ENCODE peak calls at places on chromosomes 7 and 10, in nine cellular contexts. U, I, A, F, V, O, B, Y and Z are unnamed samples.

GRCh38 chr10:104353325-104354048 is at the start of gene CFAP58:
- DNase-seq in U (peak; percentile 98), I (peak; percentile 93), A (peak; percentile 97), F (peak; percentile 91), V (peak; percentile 93), O (peak; percentile 95), B (peak; percentile 94), Y (peak; percentile 95), Z (peak; percentile 95)

GRCh38 chr10:123913688-123914268 is 22.2 kb upstream of the CPXM2 start:
- DNase-seq in U (no peak), I (no peak), A (no peak), F (no peak), V (no peak), O (no peak), B (no peak), Y (no peak), Z (no peak)

GRCh38 chr10:96565774-96566173 is 21.0 kb downstream of the TM9SF3 start:
- DNase-seq in U (no peak), I (no peak), A (peak; percentile 45), F (no peak), V (no peak), O (peak; percentile 21), B (no peak), Y (no peak), Z (no peak)

GRCh38 chr7:32316831-32317230 is 173.3 kb downstream of the LSM5 start:
- DNase-seq in U (no peak), I (peak; percentile 27), A (no peak), F (no peak), V (no peak), O (no peak), B (no peak), Y (no peak), Z (no peak)

GRCh38 chr10:59362184-59362966 is at the start of gene FAM13C:
- DNase-seq in U (peak; percentile 82), I (peak; percentile 74), A (peak; percentile 88), F (peak; percentile 76), V (no peak), O (peak; percentile 92), B (peak; percentile 53), Y (no peak), Z (peak; percentile 92)

GRCh38 chr7:99137418-99138180 is 6.3 kb downstream of the SMURF1 start:
- DNase-seq in U (peak; percentile 52), I (peak; percentile 20), A (peak; percentile 77), F (no peak), V (no peak), O (no peak), B (peak; percentile 92), Y (no peak), Z (peak; percentile 39)

GRCh38 chr7:9349625-9350024 is 916.2 kb downstream of the NXPH1 start:
- DNase-seq in U (no peak), I (no peak), A (no peak), F (no peak), V (no peak), O (no peak), B (no peak), Y (no peak), Z (no peak)

GRCh38 chr7:17274551-17275245 is 23.8 kb upstream of the AHR start:
- DNase-seq in U (no peak), I (no peak), A (peak; percentile 97), F (no peak), V (no peak), O (no peak), B (no peak), Y (peak; percentile 50), Z (no peak)

GRCh38 chr7:24456526-24457214 is 116.6 kb upstream of the PALS2 start:
- DNase-seq in U (no peak), I (no peak), A (peak; percentile 21), F (no peak), V (no peak), O (peak; percentile 45), B (no peak), Y (no peak), Z (no peak)

GRCh38 chr7:14734839-14735321 is 167.7 kb downstream of the DGKB start:
- DNase-seq in U (peak; percentile 71), I (no peak), A (peak; percentile 62), F (peak; percentile 27), V (no peak), O (peak; percentile 61), B (no peak), Y (no peak), Z (peak; percentile 81)

GRCh38 chr10:116960066-116960465 is 44.9 kb downstream of the SHTN1 start:
- DNase-seq in U (no peak), I (no peak), A (no peak), F (no peak), V (no peak), O (no peak), B (no peak), Y (no peak), Z (no peak)

GRCh38 chr10:130484131-130484911 is 348.1 kb downstream of the GLRX3 start:
- DNase-seq in U (no peak), I (no peak), A (no peak), F (no peak), V (no peak), O (no peak), B (no peak), Y (no peak), Z (no peak)

GRCh38 chr7:23378996-23379395 is 79.9 kb downstream of the MALSU1 start:
- DNase-seq in U (no peak), I (no peak), A (no peak), F (no peak), V (no peak), O (no peak), B (no peak), Y (peak; percentile 78), Z (no peak)

GRCh38 chr7:55132890-55133551 is 114.2 kb downstream of the EGFR start:
- DNase-seq in U (no peak), I (no peak), A (no peak), F (no peak), V (no peak), O (peak; percentile 84), B (peak; percentile 97), Y (peak; percentile 93), Z (no peak)

GRCh38 chr10:5527332-5528200 is 2.8 kb downstream of the CALML3 start:
- DNase-seq in U (no peak), I (no peak), A (no peak), F (no peak), V (no peak), O (peak; percentile 91), B (no peak), Y (no peak), Z (peak; percentile 23)

GRCh38 chr10:85915245-85915846 is 451.2 kb downstream of the GRID1 start:
- DNase-seq in U (no peak), I (no peak), A (no peak), F (no peak), V (no peak), O (no peak), B (no peak), Y (no peak), Z (no peak)

GRCh38 chr10:75261813-75262725 is 26.3 kb upstream of the COMTD1 start:
- DNase-seq in U (no peak), I (no peak), A (no peak), F (no peak), V (no peak), O (peak; percentile 88), B (no peak), Y (peak; percentile 39), Z (no peak)

GRCh38 chr7:143299840-143300239 is 11.7 kb downstream of the CASP2 start:
- DNase-seq in U (peak; percentile 73), I (peak; percentile 16), A (peak; percentile 47), F (peak; percentile 19), V (peak; percentile 52), O (peak; percentile 77), B (peak; percentile 32), Y (peak; percentile 72), Z (peak; percentile 35)

GRCh38 chr7:157585113-157585861 is 248.5 kb downstream of the DNAJB6 start:
- DNase-seq in U (no peak), I (no peak), A (no peak), F (no peak), V (no peak), O (no peak), B (no peak), Y (no peak), Z (peak; percentile 68)

GRCh38 chr7:74069086-74069541 is 14.5 kb upstream of the LIMK1 start:
- DNase-seq in U (no peak), I (no peak), A (no peak), F (no peak), V (no peak), O (no peak), B (no peak), Y (no peak), Z (no peak)

GRCh38 chr10:108749042-108749441 is 1174.3 kb downstream of the XPNPEP1 start:
- DNase-seq in U (no peak), I (no peak), A (no peak), F (no peak), V (no peak), O (no peak), B (no peak), Y (no peak), Z (no peak)

GRCh38 chr10:103804866-103805265 is 50.5 kb downstream of the SH3PXD2A start:
- DNase-seq in U (no peak), I (no peak), A (peak; percentile 52), F (no peak), V (no peak), O (no peak), B (no peak), Y (no peak), Z (peak; percentile 90)

GRCh38 chr10:5665380-5666323 is 743 bp downstream of the ASB13 start:
- DNase-seq in U (peak; percentile 22), I (peak; percentile 6), A (no peak), F (no peak), V (no peak), O (peak; percentile 69), B (no peak), Y (peak; percentile 28), Z (no peak)

GRCh38 chr10:101773923-101774588 is 1.9 kb downstream of the FGF8 start:
- DNase-seq in U (no peak), I (no peak), A (no peak), F (no peak), V (no peak), O (no peak), B (no peak), Y (no peak), Z (peak; percentile 15)

GRCh38 chr7:157022681-157023588 is 12.5 kb upstream of the MNX1 start:
- DNase-seq in U (no peak), I (no peak), A (no peak), F (no peak), V (no peak), O (peak; percentile 67), B (no peak), Y (no peak), Z (no peak)

GRCh38 chr7:113142385-113143119 is 24.2 kb upstream of the SMIM30 start:
- DNase-seq in U (no peak), I (no peak), A (peak; percentile 24), F (no peak), V (no peak), O (no peak), B (no peak), Y (no peak), Z (no peak)

GRCh38 chr10:102729090-102730026 is 14.4 kb upstream of the WBP1L start:
- DNase-seq in U (peak; percentile 94), I (peak; percentile 79), A (peak; percentile 78), F (peak; percentile 48), V (peak; percentile 62), O (peak; percentile 90), B (peak; percentile 89), Y (peak; percentile 86), Z (peak; percentile 52)

GRCh38 chr7:44738031-44738730 is 10.5 kb upstream of the ZMIZ2 start:
- DNase-seq in U (no peak), I (no peak), A (no peak), F (no peak), V (no peak), O (no peak), B (peak; percentile 19), Y (no peak), Z (no peak)

GRCh38 chr7:52958621-52959140 is 76.8 kb upstream of the POM121L12 start:
- DNase-seq in U (no peak), I (no peak), A (no peak), F (no peak), V (no peak), O (no peak), B (no peak), Y (no peak), Z (no peak)

GRCh38 chr10:4214912-4215311 is 429.9 kb upstream of the KLF6 start:
- DNase-seq in U (no peak), I (no peak), A (no peak), F (no peak), V (no peak), O (no peak), B (no peak), Y (no peak), Z (no peak)